ENCODE peak calls at places on chromosome 5, in four cellular contexts. Y, Q, X and H are unnamed samples.

GRCh38 chr5:89241186-89241585 is 358.2 kb upstream of the MEF2C start:
- DNase-seq in Y (no peak), Q (no peak), X (no peak), H (no peak)

GRCh38 chr5:142977363-142978051 is 207.3 kb downstream of the ARHGAP26 start:
- DNase-seq in Y (no peak), Q (peak), X (no peak), H (no peak)

GRCh38 chr5:76591366-76591765 is 31.8 kb downstream of the F2RL2 start:
- DNase-seq in Y (no peak), Q (no peak), X (no peak), H (no peak)

GRCh38 chr5:64874753-64875152 is 106.0 kb downstream of the CWC27 start:
- DNase-seq in Y (no peak), Q (no peak), X (no peak), H (no peak)

GRCh38 chr5:38978036-38978435 is 96.2 kb downstream of the RICTOR start:
- DNase-seq in Y (no peak), Q (no peak), X (no peak), H (no peak)

GRCh38 chr5:150781706-150782614 is 3.4 kb downstream of the SMIM3 start:
- DNase-seq in Y (no peak), Q (no peak), X (peak), H (peak)

GRCh38 chr5:40486437-40487270 is 193.1 kb upstream of the PTGER4 start:
- DNase-seq in Y (no peak), Q (peak), X (no peak), H (no peak)

GRCh38 chr5:27876071-27876470 is 837.7 kb upstream of the CDH9 start:
- DNase-seq in Y (no peak), Q (no peak), X (no peak), H (no peak)

GRCh38 chr5:62460578-62460983 is 48.0 kb downstream of the IPO11 start:
- DNase-seq in Y (no peak), Q (no peak), X (no peak), H (no peak)

GRCh38 chr5:58764199-58764598 is 181.3 kb downstream of the RAB3C start:
- DNase-seq in Y (no peak), Q (no peak), X (no peak), H (no peak)

GRCh38 chr5:33324667-33325307 is 116.0 kb upstream of the TARS1 start:
- DNase-seq in Y (no peak), Q (no peak), X (no peak), H (no peak)

GRCh38 chr5:17005087-17005828 is 69.2 kb upstream of the MYO10 start:
- DNase-seq in Y (no peak), Q (no peak), X (no peak), H (no peak)

GRCh38 chr5:68224561-68225187 is 9.1 kb downstream of the PIK3R1 start:
- DNase-seq in Y (no peak), Q (no peak), X (no peak), H (no peak)

GRCh38 chr5:120139039-120139438 is 325.1 kb upstream of the PRR16 start:
- DNase-seq in Y (no peak), Q (no peak), X (peak), H (no peak)

GRCh38 chr5:74056789-74057164 is 430.8 kb downstream of the ARHGEF28 start:
- DNase-seq in Y (no peak), Q (no peak), X (no peak), H (peak)

GRCh38 chr5:38469707-38470267 is 86.7 kb downstream of the LIFR start:
- DNase-seq in Y (no peak), Q (no peak), X (no peak), H (no peak)

GRCh38 chr5:158026248-158027031 is 167.5 kb upstream of the CLINT1 start:
- DNase-seq in Y (no peak), Q (no peak), X (no peak), H (no peak)